ENCODE peak calls at places on chromosomes 2 and 18, in six cellular contexts. C, M, Q, T, A and I are unnamed samples.

GRCh38 chr18:1446765-1447164 is 542.1 kb downstream of the ADCYAP1 start:
- DNase-seq in C (no peak), M (no peak), Q (no peak), T (no peak), A (no peak), I (no peak)

GRCh38 chr2:120546077-120546864 is 189.4 kb upstream of the GLI2 start:
- DNase-seq in C (peak), M (no peak), Q (no peak), T (no peak), A (peak), I (no peak)

GRCh38 chr2:149290662-149291061 is 39.7 kb upstream of the LYPD6 start:
- DNase-seq in C (no peak), M (no peak), Q (no peak), T (no peak), A (no peak), I (no peak)

GRCh38 chr2:119856469-119856901 is 96.8 kb downstream of the PTPN4 start:
- DNase-seq in C (no peak), M (no peak), Q (no peak), T (no peak), A (no peak), I (no peak)

GRCh38 chr2:196130039-196130825 is 41.1 kb downstream of the STK17B start:
- DNase-seq in C (no peak), M (no peak), Q (no peak), T (no peak), A (no peak), I (no peak)

GRCh38 chr18:53843113-53843512 is 381.4 kb downstream of the MBD2 start:
- DNase-seq in C (no peak), M (no peak), Q (no peak), T (no peak), A (no peak), I (no peak)

GRCh38 chr18:25630682-25631081 is 278.7 kb upstream of the ZNF521 start:
- DNase-seq in C (no peak), M (no peak), Q (no peak), T (no peak), A (no peak), I (no peak)

GRCh38 chr2:100281521-100282438 is 40.5 kb downstream of the LONRF2 start:
- DNase-seq in C (peak), M (no peak), Q (no peak), T (no peak), A (no peak), I (no peak)

GRCh38 chr2:40431600-40431955 is 20.3 kb downstream of the SLC8A1 start:
- DNase-seq in C (no peak), M (no peak), Q (no peak), T (no peak), A (no peak), I (no peak)

GRCh38 chr2:224324604-224325003 is 77.3 kb downstream of the FAM124B start:
- DNase-seq in C (no peak), M (no peak), Q (no peak), T (no peak), A (no peak), I (no peak)

GRCh38 chr2:234411793-234412192 is 85.1 kb downstream of the ARL4C start:
- DNase-seq in C (no peak), M (no peak), Q (no peak), T (peak), A (no peak), I (no peak)

GRCh38 chr2:61356958-61357350 is 113.9 kb downstream of the USP34 start:
- DNase-seq in C (no peak), M (no peak), Q (no peak), T (no peak), A (no peak), I (no peak)

GRCh38 chr18:31791817-31792579 is 31.3 kb upstream of the SLC25A52 start:
- DNase-seq in C (no peak), M (peak), Q (no peak), T (peak), A (no peak), I (peak)

GRCh38 chr2:21023419-21024181 is 20.3 kb downstream of the APOB start:
- DNase-seq in C (no peak), M (no peak), Q (no peak), T (no peak), A (no peak), I (no peak)

GRCh38 chr18:32454667-32455066 is 16.0 kb downstream of the GAREM1 start:
- DNase-seq in C (no peak), M (no peak), Q (no peak), T (no peak), A (no peak), I (no peak)

GRCh38 chr2:29223851-29224692 is 108.9 kb downstream of the CLIP4 start:
- DNase-seq in C (no peak), M (no peak), Q (no peak), T (no peak), A (no peak), I (no peak)
- TF ChIP-seq POLR2AphosphoS5 in C (no peak), M (no peak), Q (no peak), T (no peak), A (no peak), I (no peak)

DNA sequence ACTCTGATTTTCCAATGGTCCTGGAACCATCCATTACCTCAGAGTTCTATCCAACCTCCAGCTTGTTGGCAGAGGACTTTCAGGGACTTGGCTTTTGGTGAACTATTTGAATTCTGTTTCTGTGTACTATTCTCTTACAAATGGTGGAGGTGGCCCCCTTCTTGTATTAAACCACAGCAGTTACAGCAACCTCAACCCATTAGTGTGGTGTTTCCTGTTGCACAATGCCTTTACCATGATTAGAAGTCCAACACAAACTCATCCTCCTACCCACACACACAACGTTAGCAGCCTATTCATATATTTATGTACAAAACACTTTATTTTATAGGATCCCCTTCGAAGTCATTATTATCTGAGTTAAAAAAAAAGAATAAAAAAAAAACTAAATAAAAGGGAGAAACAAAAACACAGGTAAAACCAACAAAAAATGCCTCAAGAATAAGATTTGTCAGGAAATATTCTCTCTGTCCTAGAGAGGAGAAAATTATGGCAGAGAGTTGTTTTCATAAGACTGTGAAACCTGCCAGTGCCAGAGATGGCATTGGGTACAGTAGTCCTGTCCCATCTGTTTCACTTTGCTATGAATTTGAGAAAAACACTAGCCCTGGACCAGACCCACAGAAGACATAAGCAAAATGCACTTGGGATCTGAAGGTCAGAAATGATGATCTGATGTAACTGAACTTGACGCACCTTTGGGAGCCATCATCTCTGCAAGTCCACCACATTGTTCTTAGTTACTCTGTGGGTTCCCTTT is 1896.0 kb upstream of the PIK3C3 start:
- DNase-seq in C (no peak), M (no peak), Q (no peak), T (no peak), A (no peak), I (no peak)
- TF ChIP-seq TAF1 in C (no peak), M (no peak), Q (no peak), T (no peak), A (no peak), I (no peak)

DNA sequence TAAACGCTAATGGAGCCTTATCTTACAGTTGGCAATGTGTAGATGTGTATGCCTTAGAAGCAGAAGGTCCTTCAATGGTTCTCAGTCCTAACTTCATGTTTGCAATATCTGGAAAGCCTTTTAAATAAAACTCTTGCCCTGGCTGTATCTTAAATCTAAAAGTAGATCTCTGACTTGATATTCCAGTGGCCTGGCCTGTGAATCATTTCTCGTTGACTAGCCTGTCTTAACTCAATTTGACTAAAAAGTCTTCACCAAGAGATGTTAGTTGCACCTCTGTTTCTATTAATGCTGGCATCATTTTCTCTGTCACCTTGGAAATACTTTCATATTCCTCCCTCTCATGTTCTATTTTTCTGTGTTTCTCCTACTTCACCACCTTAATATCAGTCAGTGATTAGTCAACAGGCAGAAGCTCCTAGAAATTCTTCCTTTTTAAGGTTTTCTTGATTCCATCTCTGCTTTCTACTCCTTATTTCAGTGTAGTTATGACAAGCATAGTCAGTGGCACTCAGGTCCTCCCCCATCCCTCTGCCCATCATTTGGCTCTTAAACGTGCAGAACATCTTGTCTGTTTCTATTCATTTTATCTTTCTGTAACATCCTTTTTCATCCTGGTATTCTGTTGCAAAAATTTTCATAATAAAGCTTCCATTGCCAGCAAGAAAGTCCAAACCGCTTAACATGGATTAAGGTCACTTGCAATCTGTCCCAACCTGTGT is 4.3 kb downstream of the ITGAV start:
- DNase-seq in C (no peak), M (no peak), Q (no peak), T (no peak), A (no peak), I (no peak)
- TF ChIP-seq POLR2A in C (no peak), M (no peak), Q (no peak), T (no peak), A (no peak), I (no peak)

DNA sequence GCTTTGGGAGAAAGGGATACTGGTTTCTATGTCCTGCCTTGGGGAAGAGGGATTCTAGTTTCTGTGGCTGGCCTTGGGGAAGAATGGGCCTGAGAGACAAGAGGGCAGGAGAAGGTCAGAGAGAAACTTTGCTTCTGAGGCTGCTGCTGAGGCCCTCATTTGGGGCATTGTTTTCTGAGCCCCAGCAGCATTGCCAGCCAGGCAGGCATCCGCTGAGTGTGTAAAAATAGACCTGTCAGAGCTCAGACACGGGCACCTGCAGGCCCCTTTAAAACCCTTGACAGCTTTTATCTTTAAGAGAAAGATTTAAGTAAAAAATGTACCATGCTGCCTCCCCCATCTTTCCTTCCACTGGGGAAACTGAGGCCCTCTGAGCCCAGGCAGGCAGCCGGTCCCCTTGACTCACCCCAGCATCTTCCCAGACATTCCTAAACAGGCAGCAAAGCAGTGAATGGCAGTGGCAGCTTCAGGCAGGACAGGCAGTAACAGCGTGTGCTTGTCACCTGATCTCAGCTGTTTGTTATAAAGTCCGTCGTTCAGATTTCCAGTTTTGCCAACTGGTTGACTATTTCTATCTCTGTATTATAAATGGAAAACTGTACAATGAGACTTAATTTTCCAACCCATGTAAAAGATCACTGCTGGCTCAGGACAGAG is 27.6 kb downstream of the MLPH start:
- DNase-seq in C (no peak), M (no peak), Q (no peak), T (no peak), A (no peak), I (no peak)
- TF ChIP-seq POLR2AphosphoS5 in C (no peak), M (no peak), Q (no peak), T (no peak), A (no peak), I (no peak)

GRCh38 chr2:19176977-19177376 is 181.4 kb downstream of the OSR1 start:
- DNase-seq in C (no peak), M (no peak), Q (no peak), T (no peak), A (no peak), I (no peak)
- TF ChIP-seq TAF1 in C (no peak), M (no peak), Q (no peak), T (no peak), A (no peak), I (no peak)